ENCODE peak calls at places on chromosomes 3 and 15, in eight cellular contexts. One of them, this sample, is unnamed.

GRCh38 chr15:59622289-59622688 is 10.7 kb downstream of the GCNT3 start:
- DNase-seq in HT-29: peak; percentile 88
- DNase-seq in hippocampal formation: no peak
- DNase-seq in HFF-Myc: peak; percentile 15
- DNase-seq in cardiac fibroblast: peak; percentile 78
- DNase-seq in KBM-7: peak; percentile 53
- DNase-seq in activated CD8-positive, alpha-beta memory T cell treated with anti-CD3 and anti-CD28 coated beads, Interleukin-2, amount 10 ng/mL, durations not matched to agents 7 days and 5 days: peak; percentile 81
- DNase-seq in fibroblast of lung: peak; percentile 27
- DNase-seq in this sample: peak; percentile 64

GRCh38 chr15:65396283-65396964 is 18.6 kb upstream of the IGDCC3 start:
- DNase-seq in HT-29: no peak
- DNase-seq in hippocampal formation: no peak
- DNase-seq in HFF-Myc: no peak
- DNase-seq in cardiac fibroblast: no peak
- DNase-seq in KBM-7: no peak
- DNase-seq in activated CD8-positive, alpha-beta memory T cell treated with anti-CD3 and anti-CD28 coated beads, Interleukin-2, amount 10 ng/mL, durations not matched to agents 7 days and 5 days: no peak
- DNase-seq in fibroblast of lung: no peak
- DNase-seq in this sample: no peak

GRCh38 chr3:159632847-159633246 is 355.8 kb upstream of the IL12A start:
- DNase-seq in HT-29: no peak
- DNase-seq in hippocampal formation: no peak
- DNase-seq in HFF-Myc: no peak
- DNase-seq in cardiac fibroblast: no peak
- DNase-seq in KBM-7: no peak
- DNase-seq in activated CD8-positive, alpha-beta memory T cell treated with anti-CD3 and anti-CD28 coated beads, Interleukin-2, amount 10 ng/mL, durations not matched to agents 7 days and 5 days: no peak
- DNase-seq in fibroblast of lung: no peak
- DNase-seq in this sample: no peak

GRCh38 chr3:107206945-107207344 is 170.3 kb upstream of the CCDC54 start:
- DNase-seq in HT-29: no peak
- DNase-seq in hippocampal formation: no peak
- DNase-seq in HFF-Myc: no peak
- DNase-seq in cardiac fibroblast: peak; percentile 43
- DNase-seq in KBM-7: no peak
- DNase-seq in activated CD8-positive, alpha-beta memory T cell treated with anti-CD3 and anti-CD28 coated beads, Interleukin-2, amount 10 ng/mL, durations not matched to agents 7 days and 5 days: no peak
- DNase-seq in fibroblast of lung: no peak
- DNase-seq in this sample: no peak

GRCh38 chr3:177827517-177828249 is 630.4 kb upstream of the TBL1XR1 start:
- DNase-seq in HT-29: peak; percentile 76
- DNase-seq in hippocampal formation: no peak
- DNase-seq in HFF-Myc: peak; percentile 38
- DNase-seq in cardiac fibroblast: peak; percentile 95
- DNase-seq in KBM-7: no peak
- DNase-seq in activated CD8-positive, alpha-beta memory T cell treated with anti-CD3 and anti-CD28 coated beads, Interleukin-2, amount 10 ng/mL, durations not matched to agents 7 days and 5 days: no peak
- DNase-seq in fibroblast of lung: peak; percentile 86
- DNase-seq in this sample: no peak

GRCh38 chr3:188698436-188698835 is 473.3 kb upstream of the TPRG1 start:
- DNase-seq in HT-29: no peak
- DNase-seq in hippocampal formation: no peak
- DNase-seq in HFF-Myc: no peak
- DNase-seq in cardiac fibroblast: no peak
- DNase-seq in KBM-7: no peak
- DNase-seq in activated CD8-positive, alpha-beta memory T cell treated with anti-CD3 and anti-CD28 coated beads, Interleukin-2, amount 10 ng/mL, durations not matched to agents 7 days and 5 days: no peak
- DNase-seq in fibroblast of lung: no peak
- DNase-seq in this sample: no peak

GRCh38 chr3:196662711-196663571 is 23.4 kb downstream of the NRROS start:
- DNase-seq in HT-29: no peak
- DNase-seq in hippocampal formation: no peak
- DNase-seq in HFF-Myc: no peak
- DNase-seq in cardiac fibroblast: peak; percentile 22
- DNase-seq in KBM-7: no peak
- DNase-seq in activated CD8-positive, alpha-beta memory T cell treated with anti-CD3 and anti-CD28 coated beads, Interleukin-2, amount 10 ng/mL, durations not matched to agents 7 days and 5 days: no peak
- DNase-seq in fibroblast of lung: no peak
- DNase-seq in this sample: no peak

GRCh38 chr3:111619833-111620232 is 24.7 kb upstream of the ZBED2 start:
- DNase-seq in HT-29: no peak
- DNase-seq in hippocampal formation: no peak
- DNase-seq in HFF-Myc: no peak
- DNase-seq in cardiac fibroblast: no peak
- DNase-seq in KBM-7: no peak
- DNase-seq in activated CD8-positive, alpha-beta memory T cell treated with anti-CD3 and anti-CD28 coated beads, Interleukin-2, amount 10 ng/mL, durations not matched to agents 7 days and 5 days: no peak
- DNase-seq in fibroblast of lung: no peak
- DNase-seq in this sample: no peak

GRCh38 chr3:103048371-103048722 is 613.5 kb downstream of the ZPLD1 start:
- DNase-seq in HT-29: no peak
- DNase-seq in hippocampal formation: no peak
- DNase-seq in HFF-Myc: no peak
- DNase-seq in cardiac fibroblast: no peak
- DNase-seq in KBM-7: no peak
- DNase-seq in activated CD8-positive, alpha-beta memory T cell treated with anti-CD3 and anti-CD28 coated beads, Interleukin-2, amount 10 ng/mL, durations not matched to agents 7 days and 5 days: no peak
- DNase-seq in fibroblast of lung: no peak
- DNase-seq in this sample: no peak